ENCODE peak calls at places on chromosomes 11 and 22, in six cellular contexts. Y is brain microvascular endothelial cell; G is GM04504; S is central memory CD4-positive, alpha-beta T cell; U is activated T-helper 1 cell treated with anti-CD3 and anti-CD28 coated beads, Interleukin-12 subunit alpha, Interleukin-12 subunit beta, Interleukin-2, Interleukin-4 antibody, amounts not matched to agents 30 ng/mL and 10 ng/mL and 1 ng/mL, durations not matched to agents 14 hours and 24 hours and 36 hours; K is foreskin fibroblast. W is an unnamed sample.

GRCh38 chr11:58629857-58630256 is 7.4 kb downstream of the CNTF start:
- DNase-seq in Y (peak), K (peak), U (no peak), S (no peak), G (peak), W (peak)

GRCh38 chr11:120226714-120227113 is 13.2 kb upstream of the POU2F3 start:
- DNase-seq in U (no peak), Y (no peak), G (no peak), K (no peak), S (no peak), W (no peak)

GRCh38 chr11:119486016-119486415 is 63.0 kb upstream of the THY1 start:
- DNase-seq in S (no peak), U (no peak), G (no peak), Y (no peak), K (no peak), W (no peak)

GRCh38 chr11:102260241-102260640 is 57.0 kb upstream of the BIRC3 start:
- DNase-seq in U (no peak), S (no peak), G (no peak), K (no peak), Y (no peak), W (no peak)

GRCh38 chr11:79309402-79309801 is 131.4 kb downstream of the TENM4 start:
- DNase-seq in G (no peak), Y (no peak), K (no peak), S (no peak), U (no peak), W (no peak)

GRCh38 chr22:20319041-20319744 is 667 bp downstream of the DGCR6L start:
- DNase-seq in K (no peak), U (no peak), Y (no peak), G (no peak), S (no peak), W (peak)

GRCh38 chr11:77107950-77108349 is 5.3 kb downstream of the OMP start:
- DNase-seq in S (no peak), Y (peak), K (peak), U (no peak), G (peak), W (peak)

GRCh38 chr11:112016088-112016764 is 9.0 kb upstream of the DLAT start:
- DNase-seq in K (peak), G (no peak), U (no peak), S (no peak), Y (peak), W (no peak)

GRCh38 chr11:15199693-15200092 is 85.0 kb downstream of the INSC start:
- DNase-seq in S (no peak), Y (no peak), K (no peak), G (no peak), U (no peak), W (peak)

GRCh38 chr22:36860438-36860820 is 377 bp upstream of the NCF4 start:
- DNase-seq in Y (no peak), S (no peak), U (no peak), G (no peak), K (no peak), W (no peak)

GRCh38 chr11:114310095-114310494 is 13.9 kb downstream of the NNMT start:
- DNase-seq in U (no peak), G (no peak), K (no peak), Y (no peak), S (no peak), W (no peak)

GRCh38 chr11:67291481-67292381 is 2.6 kb downstream of the ANKRD13D start:
- DNase-seq in U (no peak), G (no peak), K (no peak), S (no peak), Y (no peak), W (no peak)

GRCh38 chr11:44275241-44275640 is 34.7 kb downstream of the ALX4 start:
- DNase-seq in G (no peak), K (no peak), U (no peak), Y (no peak), S (no peak), W (no peak)

GRCh38 chr22:30340911-30341685 is 14.4 kb upstream of the TBC1D10A start:
- DNase-seq in Y (no peak), K (no peak), U (no peak), G (no peak), S (no peak), W (no peak)

GRCh38 chr22:41290262-41291221 is 4.6 kb upstream of the RANGAP1 start:
- DNase-seq in S (no peak), K (peak), U (no peak), G (peak), Y (peak), W (peak)

GRCh38 chr11:135008001-135008405 is 596.0 kb upstream of the B3GAT1 start:
- DNase-seq in K (no peak), U (no peak), Y (no peak), G (no peak), S (no peak), W (no peak)

GRCh38 chr11:19601235-19601634 is 111.4 kb upstream of the NAV2 start:
- DNase-seq in K (no peak), Y (no peak), G (no peak), S (no peak), U (no peak), W (no peak)

GRCh38 chr11:37459430-37459829 is 861.4 kb upstream of the RAG2 start:
- DNase-seq in Y (no peak), S (no peak), G (no peak), U (no peak), K (no peak), W (no peak)

GRCh38 chr11:106101797-106102196 is 24.3 kb downstream of the AASDHPPT start:
- DNase-seq in U (no peak), S (no peak), G (peak), K (peak), Y (peak), W (no peak)

GRCh38 chr11:30635401-30635989 is 49.3 kb upstream of the MPPED2 start:
- DNase-seq in K (no peak), Y (no peak), G (no peak), S (no peak), U (no peak), W (no peak)

GRCh38 chr22:29011868-29012428 is 49.7 kb downstream of the C22orf31 start:
- DNase-seq in K (no peak), U (no peak), S (no peak), Y (no peak), G (no peak), W (no peak)

GRCh38 chr11:123559418-123559817 is 95.0 kb downstream of the SCN3B start:
- DNase-seq in K (no peak), Y (peak), U (no peak), G (no peak), S (no peak), W (no peak)

GRCh38 chr11:74134661-74135515 is 35.9 kb downstream of the C2CD3 start:
- DNase-seq in K (peak), S (no peak), Y (peak), G (no peak), U (no peak), W (peak)

GRCh38 chr11:64535811-64536210 is 55.2 kb upstream of the SLC22A12 start:
- DNase-seq in S (no peak), K (no peak), G (no peak), U (no peak), Y (no peak), W (no peak)

GRCh38 chr11:35235944-35236666 is 97.1 kb downstream of the CD44 start:
- DNase-seq in S (peak), G (no peak), K (no peak), U (peak), Y (no peak), W (peak)

GRCh38 chr22:40578171-40578570 is 58.3 kb downstream of the MRTFA start:
- DNase-seq in K (no peak), Y (no peak), U (no peak), G (no peak), S (no peak), W (no peak)

GRCh38 chr11:11584446-11584810 is 37.4 kb downstream of the GALNT18 start:
- DNase-seq in U (no peak), G (no peak), K (peak), Y (peak), S (no peak), W (peak)

GRCh38 chr22:35384567-35384966 is 3.7 kb downstream of the HMOX1 start:
- DNase-seq in K (no peak), S (no peak), Y (no peak), U (no peak), G (no peak), W (no peak)

W was measured in H4.